ENCODE peak calls at places on chromosome 16, in four cellular contexts. R, W, H and M are unnamed samples.

GRCh38 chr16:86882586-86883280 is 304.4 kb downstream of the FOXL1 start:
- DNase-seq in W (peak), R (no peak), H (peak), M (peak)

GRCh38 chr16:87919681-87919994 is 16.7 kb downstream of the CA5A start:
- DNase-seq in W (no peak), H (no peak), R (no peak), M (no peak)

GRCh38 chr16:1081734-1082265 is 9.3 kb downstream of the SSTR5 start:
- DNase-seq in H (no peak), R (no peak), W (no peak), M (no peak)

GRCh38 chr16:88549671-88550643 is 20.2 kb upstream of the ZC3H18 start:
- DNase-seq in W (no peak), R (no peak), H (no peak), M (no peak)

GRCh38 chr16:15765880-15766279 is 90.9 kb downstream of the MYH11 start:
- DNase-seq in R (no peak), W (peak), H (peak), M (no peak)

GRCh38 chr16:80355335-80355734 is 185.5 kb upstream of the DYNLRB2 start:
- DNase-seq in H (no peak), R (no peak), W (no peak), M (no peak)

GRCh38 chr16:8828541-8829165 is 31.0 kb downstream of the PMM2 start:
- DNase-seq in R (no peak), H (no peak), W (no peak), M (no peak)

GRCh38 chr16:16148755-16149154 is 74.5 kb downstream of the ABCC6 start:
- DNase-seq in W (no peak), R (no peak), H (no peak), M (no peak)

GRCh38 chr16:70685938-70686375 is at the start of gene MTSS2:
- DNase-seq in H (peak), W (peak), R (no peak), M (peak)

GRCh38 chr16:89918453-89919347 is at the start of gene MC1R:
- DNase-seq in R (no peak), W (peak), H (peak), M (peak)

GRCh38 chr16:5642470-5642869 is 544.9 kb upstream of the EEF2KMT start:
- DNase-seq in H (no peak), W (no peak), R (no peak), M (no peak)

GRCh38 chr16:55257971-55258613 is 65.9 kb upstream of the IRX6 start:
- DNase-seq in W (peak), R (no peak), H (peak), M (peak)

GRCh38 chr16:88451586-88452484 is 1.2 kb upstream of the ZFPM1 start:
- DNase-seq in H (no peak), R (no peak), W (no peak), M (peak)

GRCh38 chr16:53744449-53744848 is 40.5 kb downstream of the FTO start:
- DNase-seq in R (no peak), W (no peak), H (no peak), M (no peak)

GRCh38 chr16:87681990-87682570 is 79.8 kb downstream of the JPH3 start:
- DNase-seq in W (peak), R (no peak), H (peak), M (peak)

GRCh38 chr16:89031715-89032659 is 55.0 kb upstream of the CBFA2T3 start:
- DNase-seq in W (no peak), R (no peak), H (no peak), M (no peak)

GRCh38 chr16:62383941-62384340 is 347.7 kb upstream of the CDH8 start:
- DNase-seq in W (no peak), R (no peak), H (no peak), M (no peak)

GRCh38 chr16:28097500-28097899 is 34.0 kb upstream of the GSG1L start:
- DNase-seq in R (no peak), W (no peak), H (no peak), M (no peak)

GRCh38 chr16:67393111-67393789 is at the start of gene TPPP3:
- DNase-seq in H (peak), W (peak), R (peak), M (no peak)

GRCh38 chr16:12906271-12906670 is 4.9 kb downstream of the SHISA9 start:
- DNase-seq in W (no peak), R (no peak), H (no peak), M (no peak)

GRCh38 chr16:58381661-58382060 is 10.6 kb upstream of the GINS3 start:
- DNase-seq in H (no peak), W (no peak), R (no peak), M (no peak)

GRCh38 chr16:58379736-58380135 is 12.5 kb upstream of the GINS3 start:
- DNase-seq in H (no peak), W (no peak), R (no peak), M (no peak)

GRCh38 chr16:58385218-58385773 is 7.0 kb upstream of the GINS3 start:
- DNase-seq in H (no peak), R (no peak), W (no peak), M (no peak)

GRCh38 chr16:58389724-58390123 is 2.5 kb upstream of the GINS3 start:
- DNase-seq in H (no peak), R (no peak), W (no peak), M (no peak)

DNA sequence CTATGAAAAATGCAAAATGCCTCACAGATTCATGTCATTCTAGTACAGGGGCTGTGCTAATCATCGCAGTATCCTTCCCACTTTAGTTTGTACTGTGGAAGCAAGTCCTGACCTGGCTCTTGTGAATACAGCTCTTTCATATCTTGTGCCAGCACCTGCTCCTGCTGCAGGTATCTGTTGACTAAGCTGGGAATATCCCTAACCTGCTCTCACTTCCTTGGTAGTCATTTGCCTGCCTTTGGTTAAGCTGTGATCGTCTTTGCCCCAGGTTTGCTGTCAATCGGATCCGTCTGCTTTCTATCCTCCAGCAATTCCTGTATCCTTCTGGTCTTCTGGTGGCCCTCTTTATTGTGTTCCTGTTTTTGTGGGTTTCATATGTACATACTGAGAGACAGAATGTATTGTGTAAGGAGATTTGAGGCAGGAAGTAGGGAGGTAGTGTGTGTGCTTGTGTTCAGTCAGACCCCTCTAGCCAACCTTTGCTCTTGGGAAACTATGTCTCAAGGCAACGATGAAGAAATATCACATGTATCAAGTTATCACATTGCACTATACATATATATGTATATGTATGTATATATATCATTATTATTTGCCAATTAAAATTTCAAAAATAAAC is 7.7 kb upstream of the GINS3 start:
- DNase-seq in H (no peak), W (no peak), R (no peak), M (no peak)
- H3K4me3 ChIP-seq in H (no peak), W (no peak), R (no peak), M (no peak)

DNA sequence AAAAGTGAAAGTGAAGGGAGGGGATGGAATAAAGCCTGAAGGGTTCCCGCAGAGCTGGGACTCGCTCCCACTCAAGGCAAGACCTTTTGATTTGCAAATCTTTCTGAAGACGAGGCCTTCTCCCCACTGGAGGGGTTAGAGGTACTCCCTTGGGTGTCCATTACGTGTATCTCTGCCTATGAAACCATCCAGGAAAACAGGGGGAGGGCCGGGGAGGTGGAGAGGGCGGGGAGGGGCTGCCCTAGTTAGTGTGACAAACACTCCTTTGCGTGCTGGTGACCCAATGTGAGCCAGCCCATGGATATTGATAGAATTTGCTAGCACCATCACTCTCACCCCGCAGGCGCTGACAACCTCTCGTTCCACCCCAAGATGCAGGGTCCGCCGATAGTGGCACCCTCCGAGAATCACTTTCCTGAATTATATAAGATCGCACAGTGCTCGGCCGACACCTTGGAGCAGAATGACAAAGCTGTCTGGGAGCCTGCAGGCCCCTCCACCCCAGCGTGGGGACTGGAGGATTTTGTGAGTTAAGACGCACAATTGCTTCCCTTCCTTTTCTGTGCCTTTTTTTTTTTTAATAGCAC is 155.1 kb downstream of the C16orf78 start:
- DNase-seq in W (peak), R (no peak), H (peak), M (no peak)
- H3K4me3 ChIP-seq in W (no peak), R (peak), H (peak), M (no peak)

DNA sequence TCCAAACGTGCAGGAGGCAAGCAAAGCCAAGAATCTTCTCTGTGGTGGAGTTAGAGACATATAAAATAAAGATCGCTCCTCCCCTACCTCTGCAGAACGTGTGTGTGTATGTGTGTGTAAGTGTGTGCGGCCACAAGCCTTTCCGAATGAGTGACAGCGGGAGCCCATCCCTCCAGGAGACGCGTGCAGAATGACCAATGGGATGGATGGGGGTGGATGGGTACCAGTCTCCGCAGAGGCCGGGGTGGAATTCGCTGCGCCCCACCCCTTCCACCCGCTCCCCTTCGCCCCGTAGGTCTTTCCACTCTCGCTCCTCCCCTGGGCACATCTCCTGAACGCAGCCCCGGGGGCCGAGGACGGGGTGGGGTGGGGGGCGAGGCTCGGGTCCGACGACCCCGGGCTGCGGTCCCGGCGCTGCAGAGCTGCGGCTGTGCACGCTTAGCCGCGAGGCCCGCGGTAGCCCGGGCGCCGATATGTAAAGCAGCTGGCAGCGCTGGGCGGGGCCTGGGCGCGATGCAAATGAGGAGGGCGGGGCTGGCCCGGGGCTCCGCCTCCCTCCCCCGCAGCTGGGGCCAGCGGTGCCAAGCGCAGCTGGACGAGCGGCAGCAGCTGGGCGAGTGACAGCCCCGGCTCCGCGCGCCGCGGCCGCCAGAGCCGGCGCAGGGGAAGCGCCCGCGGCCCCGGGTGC is at the start of gene PRKCB:
- DNase-seq in R (no peak), H (peak), W (peak), M (peak)
- H3K4me3 ChIP-seq in R (peak), H (no peak), W (peak), M (no peak)

GRCh38 chr16:73735954-73736353 is 560.7 kb upstream of the PSMD7 start:
- DNase-seq in R (no peak), W (no peak), H (no peak), M (no peak)
- H3K4me3 ChIP-seq in R (no peak), W (no peak), H (no peak), M (no peak)

GRCh38 chr16:57283214-57283955 is 1.1 kb downstream of the PLLP start:
- DNase-seq in W (no peak), H (no peak), R (peak), M (no peak)
- H3K4me3 ChIP-seq in W (peak), H (no peak), R (peak), M (no peak)

DNA sequence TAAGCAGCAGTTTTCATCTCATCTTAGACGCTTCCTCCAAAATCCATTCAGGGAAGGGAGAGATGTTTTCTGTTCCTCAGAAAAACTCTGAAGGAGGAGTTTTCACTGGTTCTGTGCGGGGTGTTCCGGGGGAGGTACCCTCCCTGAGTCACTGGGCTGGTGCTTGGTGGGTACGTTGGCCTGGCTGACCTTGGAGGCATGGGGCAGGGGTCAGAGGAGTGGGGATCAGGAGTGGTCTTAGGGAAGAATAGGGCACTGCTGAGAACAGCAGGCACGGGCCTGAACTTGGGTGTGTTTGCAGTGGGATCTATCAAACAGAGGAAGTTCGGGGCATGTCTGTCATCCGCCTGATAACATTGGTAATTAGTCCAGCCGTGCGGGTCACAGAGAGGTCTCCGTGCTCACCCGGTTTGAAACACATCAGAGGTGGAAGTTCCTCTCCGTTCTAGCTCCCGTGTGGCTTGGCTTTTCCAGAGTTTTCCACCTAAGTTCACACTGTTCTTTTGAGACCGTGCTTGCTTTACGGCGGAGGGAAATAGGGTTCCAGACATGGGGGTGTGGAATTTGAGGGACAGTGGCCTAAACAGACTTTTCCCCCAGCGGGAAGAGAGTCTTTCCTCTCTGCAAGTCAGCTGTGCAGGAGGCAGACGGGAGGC is 59.7 kb upstream of the CIBAR2 start:
- DNase-seq in R (no peak), H (peak), W (no peak), M (no peak)
- H3K4me3 ChIP-seq in R (peak), H (peak), W (peak), M (peak)